ENCODE peak calls at places on chromosomes 3 and 15, in four cellular contexts. D, W, Y and U are unnamed samples.

GRCh38 chr3:39208463-39209055 is 16.2 kb upstream of the XIRP1 start:
- DNase-seq in Y (no peak), D (peak), W (peak), U (peak)

GRCh38 chr15:51706347-51706746 is 25.0 kb downstream of the SCG3 start:
- DNase-seq in Y (no peak), W (no peak), D (no peak), U (no peak)

GRCh38 chr3:10366681-10367101 is 45.8 kb upstream of the SEC13 start:
- DNase-seq in W (no peak), Y (no peak), D (peak), U (no peak)

GRCh38 chr3:115693868-115694267 is 70.6 kb downstream of the GAP43 start:
- DNase-seq in W (no peak), Y (no peak), D (no peak), U (no peak)

GRCh38 chr3:193794002-193794835 is 201.2 kb downstream of the OPA1 start:
- DNase-seq in W (no peak), Y (no peak), D (no peak), U (no peak)

GRCh38 chr15:100661161-100661560 is 58.8 kb downstream of the ASB7 start:
- DNase-seq in Y (no peak), W (peak), D (no peak), U (no peak)

GRCh38 chr3:144636833-144637232 is 665.2 kb downstream of the DIPK2A start:
- DNase-seq in Y (no peak), W (no peak), D (no peak), U (no peak)

GRCh38 chr3:192011137-192011536 is 550.2 kb downstream of the PYDC2 start:
- DNase-seq in W (no peak), Y (no peak), D (no peak), U (no peak)

GRCh38 chr3:17832021-17832420 is 89.6 kb upstream of the TBC1D5 start:
- DNase-seq in D (no peak), Y (no peak), W (no peak), U (no peak)

GRCh38 chr3:177071496-177072156 is 125.7 kb downstream of the TBL1XR1 start:
- DNase-seq in Y (no peak), W (no peak), D (peak), U (no peak)

GRCh38 chr15:87961851-87962816 is 294.4 kb downstream of the NTRK3 start:
- DNase-seq in W (no peak), Y (no peak), D (no peak), U (no peak)

GRCh38 chr3:139540686-139541085 is 1.1 kb upstream of the RBP1 start:
- DNase-seq in W (no peak), D (no peak), Y (no peak), U (no peak)

GRCh38 chr3:51706788-51707731 is at the start of gene GRM2:
- DNase-seq in W (no peak), D (peak), Y (no peak), U (no peak)

GRCh38 chr3:51386852-51387229 is 1.8 kb downstream of the MANF start:
- DNase-seq in D (no peak), W (no peak), Y (no peak), U (no peak)

GRCh38 chr3:17741621-17742091 is 775 bp downstream of the TBC1D5 start:
- DNase-seq in D (no peak), W (no peak), Y (no peak), U (no peak)

GRCh38 chr3:4343258-4343657 is 40.1 kb downstream of the SETMAR start:
- DNase-seq in D (peak), Y (no peak), W (no peak), U (no peak)

GRCh38 chr3:133991637-133992036 is 38.1 kb downstream of the SLCO2A1 start:
- DNase-seq in D (peak), W (no peak), Y (peak), U (no peak)